ENCODE peak calls at places on chromosomes 1 and 21, in seven cellular contexts. K, T, C, U, O, Y and X are unnamed samples.

GRCh38 chr1:161367684-161368398 is at the start of gene CFAP126:
- DNase-seq in K (peak; percentile 67), T (no peak), C (peak; percentile 70), U (peak; percentile 57), O (peak; percentile 90), Y (peak; percentile 35), X (peak; percentile 49)

GRCh38 chr1:166036092-166036491 is 130.7 kb downstream of the FAM78B start:
- DNase-seq in K (no peak), T (no peak), C (no peak), U (no peak), O (no peak), Y (no peak), X (no peak)

GRCh38 chr1:77655431-77655974 is 27.0 kb downstream of the ZZZ3 start:
- DNase-seq in K (no peak), T (no peak), C (no peak), U (no peak), O (peak; percentile 76), Y (no peak), X (no peak)

GRCh38 chr1:20102875-20103274 is 16.5 kb downstream of the PLA2G2D start:
- DNase-seq in K (no peak), T (no peak), C (no peak), U (no peak), O (no peak), Y (no peak), X (no peak)

GRCh38 chr1:57254006-57254405 is 169.9 kb downstream of the DAB1 start:
- DNase-seq in K (no peak), T (no peak), C (no peak), U (no peak), O (no peak), Y (no peak), X (no peak)

GRCh38 chr1:201309420-201309819 is 26.1 kb downstream of the PKP1 start:
- DNase-seq in K (peak; percentile 35), T (peak; percentile 34), C (peak; percentile 69), U (peak; percentile 90), O (peak; percentile 80), Y (no peak), X (no peak)

GRCh38 chr1:211892577-211892976 is 62.0 kb upstream of the LPGAT1 start:
- DNase-seq in K (no peak), T (no peak), C (no peak), U (no peak), O (no peak), Y (no peak), X (no peak)

GRCh38 chr21:41926068-41926806 is 27.6 kb downstream of the C2CD2 start:
- DNase-seq in K (no peak), T (peak; percentile 17), C (no peak), U (no peak), O (peak; percentile 60), Y (peak; percentile 68), X (no peak)

GRCh38 chr1:53986458-53986857 is 31.5 kb downstream of the LDLRAD1 start:
- DNase-seq in K (no peak), T (no peak), C (no peak), U (no peak), O (no peak), Y (no peak), X (no peak)

GRCh38 chr1:110726755-110727154 is 52.0 kb upstream of the KCNA3 start:
- DNase-seq in K (peak; percentile 53), T (no peak), C (no peak), U (no peak), O (no peak), Y (peak; percentile 57), X (peak; percentile 51)

GRCh38 chr1:53366901-53367502 is 39.1 kb upstream of the LRP8 start:
- DNase-seq in K (no peak), T (no peak), C (no peak), U (no peak), O (no peak), Y (no peak), X (no peak)

GRCh38 chr1:206107168-206107544 is 10.0 kb downstream of the AVPR1B start:
- DNase-seq in K (no peak), T (no peak), C (no peak), U (no peak), O (no peak), Y (no peak), X (no peak)

GRCh38 chr1:113325039-113325438 is 65.3 kb upstream of the MAGI3 start:
- DNase-seq in K (no peak), T (no peak), C (peak; percentile 30), U (no peak), O (peak; percentile 9), Y (no peak), X (no peak)
- TF ChIP-seq TAF1 in K (no peak), T (no peak), C (no peak), U (no peak), O (no peak), Y (no peak), X (no peak)

GRCh38 chr1:230979952-230980351 is 1.1 kb downstream of the ARV1 start:
- DNase-seq in K (no peak), T (no peak), C (no peak), U (no peak), O (no peak), Y (no peak), X (no peak)
- TF ChIP-seq TAF1 in K (no peak), T (no peak), C (no peak), U (no peak), O (no peak), Y (no peak), X (no peak)

DNA sequence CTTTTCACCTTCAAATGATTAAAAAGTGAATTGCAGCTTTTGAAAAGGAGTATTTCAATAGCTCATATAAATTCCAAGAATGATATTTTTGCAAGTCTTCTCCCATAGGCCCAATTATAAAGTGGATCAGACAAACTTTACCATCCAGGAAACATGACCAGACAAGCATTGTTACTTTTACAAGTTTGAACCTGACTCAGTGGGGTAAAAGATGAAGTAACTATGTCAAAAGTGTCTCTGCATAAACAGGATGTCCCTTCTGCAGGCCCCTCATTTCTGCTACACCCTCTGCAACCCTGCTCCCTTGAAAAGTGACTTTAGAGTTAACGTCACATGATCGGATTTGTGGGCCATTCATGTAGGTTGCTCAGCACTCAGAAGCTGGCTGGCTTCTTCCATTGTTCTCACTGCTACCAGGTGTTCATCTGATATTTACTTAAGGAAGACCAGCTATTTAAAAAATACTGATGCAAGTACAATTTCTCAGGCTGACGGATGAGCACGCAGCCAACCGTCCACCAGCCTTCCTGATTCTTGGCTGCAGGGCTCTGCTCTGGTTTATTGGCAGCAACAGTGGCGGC is 32.3 kb downstream of the URB1 start:
- DNase-seq in K (no peak), T (no peak), C (no peak), U (no peak), O (no peak), Y (no peak), X (no peak)
- TF ChIP-seq TAF1 in K (no peak), T (no peak), C (no peak), U (no peak), O (no peak), Y (no peak), X (no peak)

GRCh38 chr1:24898152-24898908 is 31.7 kb downstream of the RUNX3 start:
- DNase-seq in K (peak; percentile 75), T (peak; percentile 10), C (peak; percentile 57), U (peak; percentile 87), O (no peak), Y (no peak), X (peak; percentile 71)

GRCh38 chr1:24896176-24896575 is 33.9 kb downstream of the RUNX3 start:
- DNase-seq in K (no peak), T (no peak), C (no peak), U (no peak), O (no peak), Y (no peak), X (no peak)

GRCh38 chr1:24898909-24899439 is 31.1 kb downstream of the RUNX3 start:
- DNase-seq in K (no peak), T (no peak), C (no peak), U (peak; percentile 17), O (no peak), Y (no peak), X (no peak)

GRCh38 chr1:24896596-24897262 is 33.3 kb downstream of the RUNX3 start:
- DNase-seq in K (no peak), T (no peak), C (no peak), U (no peak), O (no peak), Y (no peak), X (no peak)

GRCh38 chr1:24897263-24898151 is 32.6 kb downstream of the RUNX3 start:
- DNase-seq in K (no peak), T (no peak), C (no peak), U (peak; percentile 14), O (no peak), Y (no peak), X (no peak)
- TF ChIP-seq TAF1 in K (no peak), T (no peak), C (no peak), U (no peak), O (no peak), Y (no peak), X (no peak)

GRCh38 chr1:17661546-17662157 is 93.5 kb upstream of the ACTL8 start:
- DNase-seq in K (peak; percentile 88), T (peak; percentile 10), C (peak; percentile 83), U (peak; percentile 93), O (peak; percentile 41), Y (no peak), X (peak; percentile 82)

GRCh38 chr1:17655169-17655568 is 100.0 kb upstream of the ACTL8 start:
- DNase-seq in K (no peak), T (no peak), C (no peak), U (no peak), O (no peak), Y (no peak), X (no peak)

GRCh38 chr1:17662296-17662695 is 92.8 kb upstream of the ACTL8 start:
- DNase-seq in K (no peak), T (no peak), C (no peak), U (no peak), O (no peak), Y (no peak), X (no peak)

GRCh38 chr1:17655922-17656321 is 99.2 kb upstream of the ACTL8 start:
- DNase-seq in K (no peak), T (no peak), C (no peak), U (no peak), O (no peak), Y (no peak), X (no peak)

GRCh38 chr1:17658837-17659236 is 96.3 kb upstream of the ACTL8 start:
- DNase-seq in K (no peak), T (no peak), C (no peak), U (no peak), O (no peak), Y (no peak), X (no peak)
- TF ChIP-seq TAF1 in K (no peak), T (no peak), C (no peak), U (no peak), O (no peak), Y (no peak), X (no peak)

GRCh38 chr1:92487078-92487605 is 417 bp upstream of the GFI1 start:
- DNase-seq in K (no peak), T (no peak), C (no peak), U (no peak), O (no peak), Y (no peak), X (no peak)

GRCh38 chr1:92484472-92485373 is 2.0 kb downstream of the GFI1 start:
- DNase-seq in K (peak; percentile 52), T (no peak), C (no peak), U (peak; percentile 51), O (no peak), Y (no peak), X (peak; percentile 43)

GRCh38 chr1:92484171-92484471 is 2.6 kb downstream of the GFI1 start:
- DNase-seq in K (no peak), T (no peak), C (no peak), U (peak; percentile 51), O (no peak), Y (no peak), X (no peak)

GRCh38 chr1:92486251-92487077 is at the start of gene GFI1:
- DNase-seq in K (peak; percentile 45), T (no peak), C (no peak), U (peak; percentile 58), O (peak; percentile 49), Y (no peak), X (peak; percentile 28)

GRCh38 chr1:92485374-92486250 is 1.1 kb downstream of the GFI1 start:
- DNase-seq in K (peak; percentile 58), T (no peak), C (peak; percentile 65), U (peak; percentile 54), O (peak; percentile 49), Y (no peak), X (peak; percentile 52)
- TF ChIP-seq TAF1 in K (peak; percentile 25), T (peak; percentile 17), C (no peak), U (no peak), O (peak; percentile 67), Y (no peak), X (no peak)